ENCODE peak calls at places on chromosomes 5 and 9, in four cellular contexts. V is astrocyte, S is PC-3, C is fibroblast of lung. J is an unnamed sample.
A peak's percentile ranks its signal among the peaks of the same experiment; 100 is the strongest.

GRCh38 chr9:99056186-99056585 is 48.7 kb upstream of the TGFBR1 start:
- DNase-seq in C (no peak), S (no peak), V (no peak), J (no peak)

GRCh38 chr5:56211298-56211865 is 21.7 kb downstream of the ANKRD55 start:
- DNase-seq in S (peak; percentile 75), V (peak; percentile 86), C (peak; percentile 89), J (peak; percentile 71)

GRCh38 chr9:3931996-3932906 is 367.6 kb downstream of the GLIS3 start:
- DNase-seq in C (peak; percentile 74), S (peak; percentile 68), V (peak; percentile 74), J (peak; percentile 90)

GRCh38 chr5:123855630-123856029 is 343.7 kb downstream of the CSNK1G3 start:
- DNase-seq in S (no peak), V (peak; percentile 66), C (peak; percentile 69), J (no peak)

GRCh38 chr5:55603947-55604346 is 69.2 kb upstream of the PLPP1 start:
- DNase-seq in S (no peak), V (peak; percentile 66), C (peak; percentile 75), J (no peak)

GRCh38 chr9:99682378-99682777 is 139.3 kb upstream of the NR4A3 start:
- DNase-seq in C (no peak), S (no peak), V (no peak), J (no peak)

GRCh38 chr9:128409998-128410397 is 10.7 kb upstream of the CERCAM start:
- DNase-seq in C (peak; percentile 49), S (peak; percentile 43), V (no peak), J (peak; percentile 23)

GRCh38 chr9:129720181-129720864 is 32.5 kb downstream of the PTGES start:
- DNase-seq in C (no peak), S (peak; percentile 12), V (no peak), J (no peak)

GRCh38 chr5:170737591-170737990 is 45.9 kb upstream of the GABRP start:
- DNase-seq in S (no peak), V (no peak), C (no peak), J (no peak)

GRCh38 chr5:173917788-173918786 is 29.9 kb downstream of the CPEB4 start:
- DNase-seq in V (peak; percentile 91), S (peak; percentile 87), C (peak; percentile 91), J (peak; percentile 85)

GRCh38 chr9:33230756-33231691 is 8.9 kb upstream of the SPINK4 start:
- DNase-seq in C (peak; percentile 36), V (no peak), S (peak; percentile 6), J (peak; percentile 77)

GRCh38 chr9:565528-565927 is 276.0 kb upstream of the DMRT1 start:
- DNase-seq in S (no peak), V (no peak), C (no peak), J (no peak)

GRCh38 chr5:145941096-145941676 is 4.8 kb downstream of the SH3RF2 start:
- DNase-seq in C (no peak), S (peak; percentile 15), V (peak; percentile 58), J (peak; percentile 46)

GRCh38 chr9:107260437-107261081 is 22.5 kb upstream of the RAD23B start:
- DNase-seq in C (no peak), V (no peak), S (no peak), J (peak; percentile 49)

GRCh38 chr5:142432961-142433360 is 108.1 kb upstream of the SPRY4 start:
- DNase-seq in C (peak; percentile 18), V (no peak), S (no peak), J (peak; percentile 42)

GRCh38 chr9:112890106-112891081 is at the start of gene SLC46A2:
- DNase-seq in V (no peak), S (no peak), C (no peak), J (peak; percentile 18)
- TF ChIP-seq EZH2 in V (no peak), S (no peak), C (no peak), J (no peak)

GRCh38 chr5:16120579-16120978 is 59.0 kb downstream of the MARCHF11 start:
- DNase-seq in C (no peak), S (no peak), V (no peak), J (no peak)
- H3K9me3 ChIP-seq in C (no peaks in the 10 kb centered on the region), S (peaks cover 15% of the 10 kb centered on the region), V (no peaks in the 10 kb centered on the region), J (no peaks in the 10 kb centered on the region)

DNA sequence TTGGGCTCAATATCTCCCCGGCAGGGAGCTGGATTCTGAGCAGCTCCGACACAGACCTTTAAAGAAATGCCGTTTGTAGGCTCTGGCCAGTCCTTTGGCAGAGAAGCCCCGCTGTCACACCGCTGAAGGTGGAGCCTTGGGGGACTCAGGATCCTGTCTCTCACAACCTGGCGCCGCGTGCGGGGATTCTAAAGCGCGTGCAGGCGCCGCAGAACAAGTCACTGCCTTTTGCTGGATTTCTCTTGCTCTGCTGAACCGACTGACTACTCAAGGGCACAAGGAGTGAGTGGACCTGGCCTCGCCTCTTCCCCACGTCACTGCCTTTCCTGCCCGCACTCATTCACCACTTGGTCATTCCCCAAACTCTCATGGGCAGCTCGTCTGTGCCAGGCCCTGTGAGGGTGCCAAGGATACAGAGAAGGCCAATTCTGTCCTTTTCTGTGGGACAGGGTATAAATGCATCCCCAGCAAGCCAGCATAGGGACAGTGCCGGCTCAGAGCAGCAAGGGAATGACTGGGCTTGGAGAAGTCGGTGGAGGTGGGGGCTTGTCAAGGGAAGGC is 69.3 kb downstream of the CRB2 start:
- DNase-seq in S (no peak), V (no peak), C (no peak), J (no peak)
- H2AFZ ChIP-seq in S (no peak overlapping the region), V (no peak overlapping the region), C (no peak overlapping the region), J (no peak overlapping the region)

GRCh38 chr5:33793836-33794549 is 97.8 kb downstream of the ADAMTS12 start:
- DNase-seq in S (no peak), C (peak; percentile 17), V (no peak), J (no peak)
- TF ChIP-seq EZH2 in S (no peak), C (no peak), V (no peak), J (no peak)

GRCh38 chr5:141261238-141261546 is 16.0 kb downstream of the PCDHB15 start:
- DNase-seq in S (no peak), C (no peak), V (no peak), J (no peak)

GRCh38 chr5:141258948-141259347 is 13.8 kb downstream of the PCDHB15 start:
- DNase-seq in C (no peak), S (no peak), V (no peak), J (no peak)

GRCh38 chr5:141258464-141258863 is 13.3 kb downstream of the PCDHB15 start:
- DNase-seq in S (no peak), V (no peak), C (no peak), J (no peak)

DNA sequence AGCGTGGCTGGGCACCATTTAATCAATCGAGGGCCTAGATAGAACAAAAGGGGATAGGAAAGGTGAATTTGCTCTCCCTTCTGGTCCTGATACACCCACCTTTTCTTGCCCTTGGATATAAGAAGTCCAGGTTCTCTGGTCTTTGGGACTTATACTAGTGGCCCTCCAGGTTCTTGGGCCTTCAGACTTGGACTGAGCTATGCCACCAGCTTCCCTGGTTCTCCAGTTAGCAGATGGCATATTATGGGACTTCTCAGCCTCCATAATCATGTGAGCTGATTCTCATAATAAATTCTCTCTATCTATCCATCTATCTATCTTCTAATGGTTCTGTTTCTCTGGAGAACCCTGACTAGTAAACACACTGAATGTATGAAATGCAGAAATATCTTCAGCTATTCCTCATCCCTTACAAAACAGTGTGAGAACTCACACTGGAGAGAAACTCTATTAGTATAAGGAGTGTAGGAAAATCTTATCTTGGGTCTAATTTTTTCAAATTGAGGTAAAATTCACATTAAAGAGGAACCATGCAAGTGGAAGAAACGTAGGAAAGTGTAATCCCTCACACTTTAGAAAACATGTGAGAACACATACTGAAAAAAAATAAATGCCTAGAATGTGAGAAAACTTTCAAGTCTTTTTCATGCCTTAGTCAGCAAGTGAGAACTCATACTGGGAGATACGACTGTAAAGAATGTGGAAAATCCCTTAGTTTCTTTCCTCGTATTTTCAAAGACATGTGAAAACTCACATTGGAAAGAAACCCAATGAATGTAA is 15.5 kb downstream of the PCDHB15 start:
- DNase-seq in V (peak; percentile 5), C (no peak), S (peak; percentile 7), J (no peak)
- H3K9me3 ChIP-seq in V (peaks cover 29% of the 10 kb centered on the region), C (no peaks in the 10 kb centered on the region), S (peaks cover 34% of the 10 kb centered on the region), J (peaks cover 43% of the 10 kb centered on the region)

DNA sequence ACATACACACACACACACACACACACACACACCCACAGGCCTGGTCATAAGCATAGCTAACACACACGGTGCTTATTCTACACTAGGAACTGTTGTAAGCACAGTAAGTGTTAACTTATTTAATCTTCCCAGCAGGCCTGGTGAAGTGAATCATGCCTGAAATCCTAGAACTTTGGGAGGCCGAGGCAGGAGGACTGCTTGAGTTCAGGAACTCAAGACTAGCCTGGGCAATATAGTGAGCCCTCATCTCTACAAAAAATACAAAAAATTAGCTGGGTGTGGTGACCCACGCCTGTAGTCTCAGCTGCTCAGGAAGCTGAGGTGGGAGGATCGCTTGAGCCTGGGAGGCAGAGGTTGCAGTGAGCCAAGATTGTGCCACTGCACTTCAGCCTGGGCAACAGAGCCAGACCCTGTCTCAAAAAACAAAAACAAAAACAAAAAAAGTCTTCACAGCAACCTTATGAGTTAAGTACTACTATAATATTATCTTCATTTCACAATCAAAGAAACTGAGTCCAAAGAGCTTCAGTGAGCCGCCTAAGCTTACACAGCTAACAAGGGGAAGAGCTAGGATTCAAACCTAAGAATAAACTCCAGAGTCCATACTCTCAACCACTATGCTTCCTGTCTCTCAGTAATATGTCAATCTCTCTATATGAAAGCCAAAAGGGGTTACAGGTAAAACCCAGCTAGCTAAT is 2.3 kb downstream of the MEGF9 start:
- DNase-seq in V (no peak), S (peak; percentile 18), C (no peak), J (peak; percentile 46)
- H2AFZ ChIP-seq in V (no peak overlapping the region), S (peak overlapping the region; percentile 41), C (no peak overlapping the region), J (peak overlapping the region; percentile 10)

DNA sequence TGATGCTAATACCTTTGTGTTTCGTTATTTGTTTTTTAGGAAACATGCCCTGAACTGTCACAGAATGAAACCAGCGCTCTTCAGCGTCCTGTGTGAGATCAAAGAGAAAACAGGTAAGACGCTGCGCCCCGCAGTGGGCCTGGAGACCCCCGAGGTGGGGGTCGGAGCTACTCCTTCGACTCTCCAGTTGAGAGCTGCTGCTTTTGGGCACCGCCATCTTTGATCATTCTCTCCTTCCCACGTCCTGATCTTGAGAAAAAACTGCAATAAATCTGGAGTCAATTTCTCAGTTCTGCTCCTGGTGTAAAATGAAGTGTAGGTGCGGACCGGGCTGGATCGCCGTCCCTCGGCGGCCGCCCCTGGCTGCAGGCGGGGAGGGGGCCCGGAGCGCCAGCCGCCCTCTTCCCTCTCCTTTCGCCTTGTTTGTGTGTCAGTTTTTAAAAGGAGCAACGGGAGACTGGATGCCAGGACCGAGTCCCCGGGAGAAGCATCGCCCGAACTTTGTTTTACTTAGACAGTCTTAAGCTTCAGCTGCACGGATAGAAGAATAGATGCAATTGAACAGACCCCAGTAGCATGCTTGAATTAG is 1.4 kb downstream of the PBX3 start:
- DNase-seq in V (no peak), C (no peak), S (no peak), J (peak; percentile 39)
- TF ChIP-seq EZH2 in V (no peak), C (no peak), S (no peak), J (no peak)

GRCh38 chr5:178988436-178989220 is 6.5 kb downstream of the GRM6 start:
- DNase-seq in C (no peak), V (no peak), S (no peak), J (no peak)
- H3K9me3 ChIP-seq in C (no peaks in the 10 kb centered on the region), V (peaks cover 51% of the 10 kb centered on the region), S (no peaks in the 10 kb centered on the region), J (peaks cover 46% of the 10 kb centered on the region)

GRCh38 chr5:28850320-28850921 is 1812.0 kb upstream of the CDH9 start:
- DNase-seq in V (no peak), C (no peak), S (no peak), J (peak; percentile 9)

GRCh38 chr5:28855631-28856030 is 1817.2 kb upstream of the CDH9 start:
- DNase-seq in C (no peak), V (no peak), S (peak; percentile 8), J (peak; percentile 6)
- H2AFZ ChIP-seq in C (no peak overlapping the region), V (no peak overlapping the region), S (no peak overlapping the region), J (no peak overlapping the region)